ENCODE peak calls at places on chromosome 1, in four cellular contexts. W is caudate nucleus, E is lung, J is ascending aorta. N is an unnamed sample.

GRCh38 chr1:240399381-240399780 is 212.6 kb downstream of the GREM2 start:
- DNase-seq in W (peak), E (no peak), J (no peak), N (no peak)

GRCh38 chr1:5494518-5494917 is 497.7 kb downstream of the NPHP4 start:
- DNase-seq in W (no peak), E (no peak), J (no peak), N (no peak)

GRCh38 chr1:201142011-201142853 is 12.0 kb downstream of the TMEM9 start:
- DNase-seq in W (peak), E (no peak), J (no peak), N (no peak)

GRCh38 chr1:50610563-50610962 is 187.3 kb upstream of the DMRTA2 start:
- DNase-seq in W (no peak), E (no peak), J (no peak), N (no peak)

GRCh38 chr1:81800741-81801031 is at the start of gene ADGRL2:
- DNase-seq in W (no peak), E (peak), J (no peak), N (no peak)

GRCh38 chr1:119974013-119974412 is 77.7 kb upstream of the ADAM30 start:
- DNase-seq in W (no peak), E (no peak), J (no peak), N (no peak)

GRCh38 chr1:52551476-52552235 is 1.2 kb downstream of the TUT4 start:
- DNase-seq in W (no peak), E (no peak), J (no peak), N (no peak)

GRCh38 chr1:194658090-194658439 is 1471.7 kb upstream of the B3GALT2 start:
- DNase-seq in W (no peak), E (no peak), J (no peak), N (no peak)

GRCh38 chr1:90313756-90314155 is 318.8 kb downstream of the ZNF326 start:
- DNase-seq in W (no peak), E (no peak), J (no peak), N (peak)

GRCh38 chr1:244340396-244340795 is 111.3 kb downstream of the ADSS2 start:
- DNase-seq in W (no peak), E (no peak), J (no peak), N (no peak)

GRCh38 chr1:29883986-29884385 is 647.7 kb downstream of the PTPRU start:
- DNase-seq in W (no peak), E (no peak), J (no peak), N (no peak)
- H3K27ac ChIP-seq in W (no peak), E (no peak), J (no peak), N (no peak)

DNA sequence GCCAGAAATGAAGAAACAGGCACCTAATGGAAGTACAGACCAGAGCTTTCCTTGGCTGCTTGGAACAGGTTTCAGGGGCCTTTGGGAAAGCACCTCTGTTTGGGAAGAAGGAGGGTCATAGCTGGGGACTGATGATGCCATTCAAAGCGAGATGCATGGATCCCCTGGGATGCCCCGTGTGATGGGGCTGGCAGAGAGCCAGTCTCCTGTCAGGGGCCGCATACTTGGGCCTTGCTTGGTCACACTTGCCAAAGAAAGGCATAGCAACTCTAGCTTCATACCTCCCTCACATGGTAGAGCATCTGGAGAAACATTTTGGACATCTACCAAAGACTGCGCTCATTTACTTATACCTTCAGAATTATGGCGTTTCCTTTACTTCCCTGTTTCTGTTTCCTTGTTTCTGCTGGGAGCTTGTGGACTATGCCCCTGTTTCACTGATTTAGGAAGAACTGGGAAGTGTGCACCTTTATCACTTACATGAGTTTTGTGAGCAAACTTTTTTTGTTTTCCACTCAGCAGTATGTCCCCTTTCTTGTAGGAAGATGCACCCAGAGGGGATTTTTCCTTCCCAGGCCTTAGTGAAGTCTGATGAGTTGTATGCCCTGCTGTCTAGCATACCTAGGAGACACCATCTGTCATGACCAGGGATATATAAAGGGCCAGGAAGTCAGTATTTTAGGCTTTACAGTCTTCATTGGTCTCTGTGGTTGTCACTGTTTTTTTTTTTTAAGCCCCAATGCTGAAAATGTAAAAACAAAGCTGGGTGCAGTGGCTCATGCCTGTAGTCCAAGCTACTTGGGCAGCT is 19.8 kb upstream of the ST3GAL3 start:
- DNase-seq in W (no peak), E (no peak), J (no peak), N (no peak)
- H3K27ac ChIP-seq in W (no peak), E (no peak), J (no peak), N (no peak)

GRCh38 chr1:232726048-232726779 is 79.0 kb upstream of the MAP10 start:
- DNase-seq in W (no peak), E (no peak), J (no peak), N (no peak)

GRCh38 chr1:232722626-232723025 is 82.6 kb upstream of the MAP10 start:
- DNase-seq in W (no peak), E (no peak), J (no peak), N (no peak)

GRCh38 chr1:232728507-232729263 is 76.5 kb upstream of the MAP10 start:
- DNase-seq in W (no peak), E (no peak), J (no peak), N (no peak)

DNA sequence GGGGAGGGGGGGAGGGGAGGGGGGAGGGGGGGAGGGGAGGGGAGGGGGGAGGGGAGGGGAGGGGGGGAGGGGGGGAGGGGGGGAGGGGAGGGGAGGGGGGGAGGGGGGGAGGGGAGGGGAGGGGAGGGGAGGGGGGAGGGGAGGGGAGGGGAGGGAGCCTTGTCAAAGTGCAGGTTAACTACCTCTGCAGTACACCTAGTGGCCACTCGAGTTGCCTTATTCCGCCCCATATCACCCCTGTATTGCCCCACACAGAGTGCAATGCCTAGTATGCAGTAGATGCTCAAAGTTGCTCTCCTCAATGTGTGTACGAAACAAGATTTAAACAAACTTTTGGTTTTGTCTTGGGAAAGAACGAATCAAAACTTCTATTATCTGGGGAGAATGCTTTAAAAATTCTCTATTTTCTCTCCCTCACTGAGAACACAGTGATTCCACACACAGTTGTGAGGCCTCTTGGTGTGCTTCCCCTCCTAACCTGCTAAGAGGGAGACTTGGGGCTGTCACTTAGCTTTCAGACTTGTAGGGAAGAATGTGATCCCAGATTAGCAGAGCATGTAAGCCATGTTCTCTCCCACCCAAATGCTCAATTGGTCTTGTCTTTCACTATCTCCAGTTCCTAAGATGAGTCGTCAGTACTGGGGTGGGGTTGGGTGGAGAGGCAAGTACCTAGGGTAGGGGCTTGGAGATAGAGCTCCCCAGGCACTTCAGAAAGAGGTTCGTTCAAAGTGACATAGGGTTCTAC is 79.7 kb upstream of the MAP10 start:
- DNase-seq in W (no peak), E (no peak), J (no peak), N (no peak)
- H3K27ac ChIP-seq in W (no peak), E (no peak), J (no peak), N (no peak)

GRCh38 chr1:7550981-7551380 is 220.1 kb upstream of the VAMP3 start:
- DNase-seq in W (no peak), E (no peak), J (no peak), N (no peak)
- H3K27ac ChIP-seq in W (no peak), E (peak), J (no peak), N (no peak)

GRCh38 chr1:150575072-150575489 is 4.3 kb downstream of the MCL1 start:
- DNase-seq in W (no peak), E (no peak), J (no peak), N (no peak)
- H3K27ac ChIP-seq in W (no peak), E (peak), J (peak), N (peak)

GRCh38 chr1:111737216-111738132 is 1.7 kb downstream of the INKA2 start:
- DNase-seq in W (peak), E (no peak), J (no peak), N (no peak)

GRCh38 chr1:111738133-111738435 is 1.1 kb downstream of the INKA2 start:
- DNase-seq in W (no peak), E (no peak), J (no peak), N (no peak)

GRCh38 chr1:111739222-111739983 is at the start of gene INKA2:
- DNase-seq in W (peak), E (peak), J (peak), N (peak)

GRCh38 chr1:111739984-111740765 is 980 bp upstream of the INKA2 start:
- DNase-seq in W (peak), E (no peak), J (no peak), N (peak)

DNA sequence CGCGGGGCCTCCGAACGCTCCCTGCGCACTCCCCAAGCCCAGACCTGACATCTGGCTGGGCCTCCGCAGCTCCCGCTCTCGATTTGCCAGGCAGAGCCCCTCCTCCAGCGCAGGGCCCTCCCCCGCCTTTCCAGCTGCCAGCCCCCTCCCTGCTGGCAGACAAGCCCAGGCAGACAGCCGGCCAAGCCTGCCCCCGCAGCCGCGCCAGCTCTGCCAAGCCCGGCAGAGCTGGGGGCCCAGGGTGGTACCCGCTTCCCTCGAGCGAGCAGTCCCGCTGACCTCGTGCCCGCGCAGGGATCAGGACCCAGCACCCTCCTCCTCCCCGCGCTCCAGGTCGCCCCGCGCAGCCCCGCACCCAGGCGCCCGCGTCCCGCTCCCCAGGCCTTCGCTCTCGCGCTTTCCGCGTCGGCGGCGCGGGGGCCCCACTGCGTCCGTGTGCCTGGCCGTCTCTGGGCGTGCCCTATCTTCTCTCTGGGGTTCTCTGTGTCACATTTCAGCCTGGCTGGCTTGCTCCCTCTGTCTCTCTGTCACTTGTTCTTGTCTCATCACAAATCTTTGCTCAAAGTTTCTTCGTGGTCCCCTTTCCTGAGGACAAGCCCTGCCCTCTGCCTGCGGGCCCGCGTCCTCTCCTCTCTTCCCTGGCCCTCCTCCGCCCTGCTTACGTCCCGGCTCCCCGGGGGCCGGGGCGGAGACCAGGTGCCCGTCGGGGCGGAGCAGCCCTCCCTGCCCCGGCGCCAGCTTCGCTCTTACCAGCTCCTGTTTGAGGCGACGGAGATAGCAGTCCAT is 566 bp downstream of the INKA2 start:
- DNase-seq in W (peak), E (peak), J (no peak), N (peak)
- H3K27ac ChIP-seq in W (peak), E (peak), J (peak), N (peak)

DNA sequence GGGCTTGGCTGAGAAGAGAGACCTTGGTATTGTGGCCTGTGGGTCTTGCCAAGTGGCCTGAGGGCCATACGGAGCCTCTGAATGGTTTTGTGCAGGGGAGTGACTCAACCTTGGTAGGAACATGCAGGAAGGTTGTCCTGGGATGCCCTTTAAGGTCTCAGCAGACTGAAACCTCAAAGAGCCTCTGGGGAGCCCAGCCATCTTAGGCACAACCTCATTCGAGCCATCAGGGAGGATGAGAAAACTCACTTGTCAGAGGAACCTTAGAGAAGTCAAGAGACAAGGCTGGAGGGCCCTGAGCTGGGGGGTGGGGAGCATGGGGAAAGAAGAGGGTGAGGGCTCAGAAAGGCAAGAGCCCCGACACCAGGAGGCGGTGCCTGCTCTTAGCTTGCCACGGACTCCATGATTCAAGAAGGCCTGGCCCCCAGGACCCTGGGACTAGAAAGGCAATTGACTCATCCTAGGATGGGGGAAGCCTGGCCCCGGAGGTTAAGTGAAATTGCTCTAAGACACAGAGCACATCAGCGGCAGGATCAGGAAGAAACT is 13.0 kb downstream of the IFI6 start:
- DNase-seq in W (no peak), E (no peak), J (peak), N (no peak)
- H3K27ac ChIP-seq in W (no peak), E (peak), J (peak), N (peak)

N was measured in substantia nigra.